ENCODE peak calls at places on chromosomes 3 and 15, in nine cellular contexts. W is psoas muscle, F is heart right ventricle, V is MM.1S, X is cardiac fibroblast, A is tibial artery, I is adrenal gland, U is stomach, H is fibroblast of the aortic adventitia. B is an unnamed sample.

GRCh38 chr3:161415506-161416231 is 44.4 kb upstream of the SPTSSB start:
- DNase-seq in I (no peak), F (no peak), A (no peak), U (peak), X (peak), W (no peak), H (peak), V (no peak), B (no peak)

GRCh38 chr3:139427283-139428060 is 38.0 kb upstream of the COPB2 start:
- DNase-seq in F (no peak), A (no peak), I (no peak), U (no peak), X (peak), H (peak), V (peak), W (no peak), B (peak)

GRCh38 chr3:15585111-15585844 is 16.1 kb downstream of the HACL1 start:
- DNase-seq in F (no peak), V (no peak), X (peak), U (peak), H (peak), W (no peak), I (no peak), A (no peak), B (no peak)

GRCh38 chr3:125116311-125117069 is 60.7 kb upstream of the HEG1 start:
- DNase-seq in F (no peak), W (no peak), V (no peak), A (no peak), I (peak), H (peak), X (peak), U (no peak), B (peak)

GRCh38 chr3:187017511-187018230 is 87.3 kb downstream of the ST6GAL1 start:
- DNase-seq in F (peak), X (peak), W (no peak), H (peak), I (no peak), V (no peak), A (peak), U (no peak), B (no peak)

GRCh38 chr3:17742837-17743659 is 617 bp upstream of the TBC1D5 start:
- DNase-seq in I (no peak), A (no peak), W (no peak), F (no peak), U (peak), X (no peak), V (no peak), H (peak), B (no peak)

GRCh38 chr15:85607141-85607806 is 187.5 kb downstream of the KLHL25 start:
- DNase-seq in A (no peak), X (no peak), W (no peak), V (no peak), I (no peak), F (no peak), U (no peak), H (no peak), B (no peak)

GRCh38 chr3:141660598-141660947 is 77.5 kb upstream of the RNF7 start:
- DNase-seq in U (no peak), F (no peak), I (no peak), X (no peak), A (no peak), H (no peak), V (no peak), W (no peak), B (no peak)

GRCh38 chr3:119681279-119681678 is 4.1 kb upstream of the COX17 start:
- DNase-seq in F (no peak), X (peak), U (no peak), V (peak), W (no peak), I (no peak), H (peak), A (no peak), B (peak)

GRCh38 chr3:86990171-86990733 is 697 bp downstream of the VGLL3 start:
- DNase-seq in F (no peak), V (peak), A (peak), U (peak), H (no peak), X (no peak), W (peak), I (no peak), B (no peak)

GRCh38 chr3:23999012-23999641 is 54.0 kb downstream of the NR1D2 start:
- DNase-seq in A (peak), I (peak), F (peak), V (peak), U (peak), H (peak), W (peak), X (peak), B (peak)

GRCh38 chr15:78932216-78932808 is 12.5 kb downstream of the CTSH start:
- DNase-seq in A (no peak), F (no peak), I (no peak), W (no peak), X (no peak), V (no peak), H (no peak), U (no peak), B (no peak)

GRCh38 chr15:72168131-72168825 is 29.3 kb downstream of the GRAMD2A start:
- DNase-seq in A (no peak), I (no peak), U (peak), X (peak), V (no peak), W (no peak), F (peak), H (no peak), B (no peak)

GRCh38 chr3:152279474-152279873 is 10.7 kb downstream of the MBNL1 start:
- DNase-seq in I (no peak), F (no peak), W (no peak), A (no peak), U (no peak), V (no peak), H (no peak), X (no peak), B (no peak)

GRCh38 chr3:175940881-175941280 is 1081.7 kb downstream of the NAALADL2 start:
- DNase-seq in V (peak), W (no peak), I (no peak), U (no peak), A (no peak), X (no peak), H (no peak), F (no peak), B (peak)

GRCh38 chr15:71239592-71240364 is 124.5 kb downstream of the THSD4 start:
- DNase-seq in U (no peak), F (no peak), H (no peak), X (no peak), W (no peak), V (no peak), A (no peak), I (no peak), B (no peak)

GRCh38 chr15:98647026-98647773 is 1.1 kb upstream of the IGF1R start:
- DNase-seq in W (peak), X (peak), A (peak), U (peak), V (peak), F (peak), H (peak), I (peak), B (peak)
- TF ChIP-seq CTCF in W (peak), X (peak), A (peak), U (no peak), V (no peak), F (peak), H (peak), I (peak), B (peak)

GRCh38 chr15:83446904-83447708 is at the start of gene SH3GL3:
- DNase-seq in U (peak), V (peak), A (peak), W (peak), F (peak), I (peak), H (peak), X (peak), B (peak)
- H3K4me3 ChIP-seq in U (peak), V (peak), A (peak), W (peak), F (peak), I (no peak), H (peak), X (peak), B (no peak)

GRCh38 chr3:13282986-13283876 is 136.9 kb downstream of the NUP210 start:
- DNase-seq in W (no peak), H (no peak), V (peak), I (no peak), X (no peak), F (peak), U (no peak), A (peak), B (no peak)
- TF ChIP-seq CTCF in W (peak), H (no peak), V (peak), I (peak), X (no peak), F (peak), U (no peak), A (no peak), B (no peak)

GRCh38 chr3:50608278-50608677 is 3.3 kb downstream of the CISH start:
- DNase-seq in I (no peak), X (no peak), A (no peak), F (no peak), U (no peak), V (no peak), H (no peak), W (no peak), B (no peak)

GRCh38 chr3:50605901-50606326 is 5.7 kb downstream of the CISH start:
- DNase-seq in X (no peak), H (no peak), A (no peak), F (peak), I (no peak), U (no peak), W (no peak), V (no peak), B (no peak)

GRCh38 chr3:50606596-50606995 is 5.0 kb downstream of the CISH start:
- DNase-seq in U (no peak), X (no peak), H (no peak), W (no peak), A (no peak), V (no peak), F (peak), I (no peak), B (no peak)

GRCh38 chr3:50609071-50609742 is 2.4 kb downstream of the CISH start:
- DNase-seq in U (no peak), A (no peak), X (no peak), H (no peak), V (no peak), W (no peak), I (no peak), F (no peak), B (no peak)

DNA sequence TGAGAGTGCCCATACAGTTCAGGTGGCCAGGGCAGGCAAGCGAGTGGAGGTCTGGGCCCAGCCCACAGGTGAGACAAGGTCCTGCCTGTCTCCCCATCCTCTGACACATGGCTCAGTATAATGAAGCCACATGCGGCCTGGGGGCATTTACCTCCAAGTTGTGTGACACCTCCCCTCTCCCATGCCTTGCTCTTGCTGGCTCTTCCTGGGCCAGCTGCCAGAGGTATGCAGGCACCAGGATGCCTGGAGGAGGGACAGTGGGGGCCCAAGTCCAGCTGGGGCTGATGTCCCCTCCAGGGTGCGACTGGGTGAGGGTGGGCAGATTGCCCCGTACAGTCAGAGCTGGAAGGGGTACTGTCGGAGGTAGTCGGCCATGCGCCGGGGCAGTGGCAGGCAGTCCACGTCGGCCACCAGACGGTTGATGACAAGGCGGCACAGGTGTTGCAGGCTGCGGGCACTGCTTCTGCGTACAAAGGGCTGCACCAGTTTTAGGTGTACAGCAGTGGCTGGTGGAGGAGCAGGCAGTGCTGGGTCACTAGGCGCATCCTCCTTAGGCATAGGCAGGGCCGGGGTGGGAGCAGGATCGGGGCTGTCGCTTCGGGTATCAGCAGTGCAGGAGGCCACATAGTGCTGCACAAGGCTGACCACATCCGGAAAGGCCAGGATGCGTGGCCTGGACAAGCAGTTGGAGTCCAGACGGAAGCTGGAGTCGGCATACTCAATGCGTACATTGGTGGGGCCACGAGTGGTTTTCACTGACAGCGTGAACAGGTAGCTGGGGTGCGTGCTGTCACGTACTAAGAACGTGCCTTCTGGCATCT is 4.1 kb downstream of the CISH start:
- DNase-seq in V (no peak), A (no peak), F (no peak), X (no peak), U (no peak), H (no peak), I (no peak), W (no peak), B (no peak)
- H3K4me3 ChIP-seq in V (no peak), A (no peak), F (no peak), X (no peak), U (peak), H (no peak), I (no peak), W (peak), B (no peak)

GRCh38 chr15:81106560-81106959 is 27.5 kb upstream of the CFAP161 start:
- DNase-seq in X (peak), A (no peak), V (peak), U (peak), I (peak), W (peak), H (peak), F (no peak), B (peak)

GRCh38 chr15:81107889-81108288 is 26.2 kb upstream of the CFAP161 start:
- DNase-seq in H (no peak), I (no peak), X (no peak), W (no peak), F (no peak), A (no peak), V (no peak), U (no peak), B (no peak)

GRCh38 chr15:81105521-81105920 is 28.5 kb upstream of the CFAP161 start:
- DNase-seq in F (no peak), A (no peak), U (no peak), X (no peak), V (no peak), H (no peak), W (no peak), I (no peak), B (no peak)

GRCh38 chr15:81111018-81111417 is 23.1 kb upstream of the CFAP161 start:
- DNase-seq in W (no peak), H (no peak), F (no peak), V (no peak), X (no peak), U (no peak), I (no peak), A (no peak), B (no peak)

DNA sequence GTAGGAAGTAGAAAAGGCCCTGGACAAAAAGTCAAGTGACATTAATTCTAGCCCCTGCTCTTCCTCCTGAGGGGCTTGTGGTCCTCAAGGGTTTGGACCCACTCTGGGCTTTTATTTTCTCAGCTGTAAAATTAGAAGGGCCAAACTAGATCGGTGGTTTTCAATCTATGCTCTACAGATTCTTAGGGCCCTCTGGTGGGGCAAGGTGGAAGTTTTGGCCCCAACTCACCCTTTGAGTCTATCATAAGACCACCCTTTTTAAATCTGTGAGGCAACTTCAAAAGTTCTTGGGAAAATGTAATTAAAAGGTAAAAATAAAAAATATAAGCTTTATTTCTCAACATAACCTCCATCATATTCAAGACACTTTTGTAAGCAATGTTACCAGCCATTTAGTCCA is 25.6 kb upstream of the CFAP161 start:
- DNase-seq in X (no peak), A (no peak), W (no peak), V (peak), U (no peak), F (no peak), I (no peak), H (no peak), B (peak)
- TF ChIP-seq CTCF in X (peak), A (no peak), W (peak), V (peak), U (no peak), F (peak), I (peak), H (peak), B (peak)

DNA sequence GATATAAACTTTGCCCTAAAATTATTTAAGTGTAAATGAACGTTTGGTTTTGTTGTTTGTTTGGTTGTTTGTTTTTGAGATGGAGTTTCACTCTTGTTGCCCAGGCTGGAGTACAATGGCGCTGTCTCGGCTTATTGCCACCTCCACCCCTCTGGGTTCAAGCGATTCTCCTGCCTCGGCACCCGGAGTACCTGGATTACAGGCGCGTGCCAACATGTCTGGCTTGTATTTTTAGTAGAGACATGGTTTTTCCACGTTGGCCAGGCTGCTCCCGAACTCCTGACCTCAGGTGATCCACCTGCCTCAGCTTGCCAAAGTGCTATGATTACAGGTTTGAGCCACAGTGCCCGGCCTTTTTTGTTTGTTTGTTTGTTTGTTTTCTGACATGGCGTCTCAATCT is 87.9 kb upstream of the CHD2 start:
- DNase-seq in V (no peak), F (no peak), U (no peak), H (no peak), I (peak), W (no peak), A (no peak), X (no peak), B (no peak)
- H3K4me3 ChIP-seq in V (no peak), F (peak), U (no peak), H (no peak), I (no peak), W (peak), A (no peak), X (no peak), B (no peak)

DNA sequence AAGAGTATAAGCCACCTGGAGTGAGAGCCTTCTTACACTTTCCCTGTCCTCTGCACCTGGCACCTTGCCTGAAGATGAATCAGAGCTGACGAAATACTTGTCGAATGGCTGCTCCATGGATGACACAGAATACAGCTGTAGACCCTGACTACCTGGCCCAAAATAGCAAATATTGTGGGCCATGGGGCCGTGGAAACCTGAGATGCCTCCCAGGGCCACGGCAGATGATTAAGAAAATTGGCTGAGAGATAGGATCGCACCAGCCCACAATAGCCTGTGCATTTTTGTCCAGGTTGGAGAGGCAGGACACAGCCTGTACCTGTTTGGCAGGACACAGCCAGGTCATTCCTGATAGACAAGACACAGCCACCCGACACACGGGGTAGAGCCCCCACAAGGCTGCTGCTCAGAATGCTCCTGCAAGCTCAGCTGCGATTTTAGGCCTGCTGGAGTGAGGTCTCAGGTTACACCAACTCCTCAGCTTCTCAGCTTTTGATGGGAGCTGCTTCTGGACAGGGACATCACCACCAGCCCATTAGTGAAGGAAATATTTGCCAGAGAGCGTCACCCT is 22.9 kb upstream of the TPM1 start:
- DNase-seq in A (no peak), V (no peak), W (peak), I (peak), U (peak), F (no peak), H (peak), X (peak), B (no peak)
- TF ChIP-seq CTCF in A (no peak), V (no peak), W (no peak), I (no peak), U (no peak), F (no peak), H (no peak), X (no peak), B (no peak)

GRCh38 chr15:75622505-75622904 is 3.0 kb downstream of the SNUPN start:
- DNase-seq in X (no peak), F (no peak), H (no peak), I (no peak), V (no peak), W (no peak), U (no peak), A (no peak), B (no peak)

GRCh38 chr15:75620776-75621536 is 4.6 kb downstream of the SNUPN start:
- DNase-seq in W (peak), A (peak), F (peak), H (peak), V (no peak), U (peak), I (peak), X (peak), B (no peak)

GRCh38 chr15:75620043-75620775 is 5.3 kb downstream of the SNUPN start:
- DNase-seq in I (no peak), A (no peak), F (no peak), U (peak), X (peak), W (no peak), V (no peak), H (peak), B (no peak)

DNA sequence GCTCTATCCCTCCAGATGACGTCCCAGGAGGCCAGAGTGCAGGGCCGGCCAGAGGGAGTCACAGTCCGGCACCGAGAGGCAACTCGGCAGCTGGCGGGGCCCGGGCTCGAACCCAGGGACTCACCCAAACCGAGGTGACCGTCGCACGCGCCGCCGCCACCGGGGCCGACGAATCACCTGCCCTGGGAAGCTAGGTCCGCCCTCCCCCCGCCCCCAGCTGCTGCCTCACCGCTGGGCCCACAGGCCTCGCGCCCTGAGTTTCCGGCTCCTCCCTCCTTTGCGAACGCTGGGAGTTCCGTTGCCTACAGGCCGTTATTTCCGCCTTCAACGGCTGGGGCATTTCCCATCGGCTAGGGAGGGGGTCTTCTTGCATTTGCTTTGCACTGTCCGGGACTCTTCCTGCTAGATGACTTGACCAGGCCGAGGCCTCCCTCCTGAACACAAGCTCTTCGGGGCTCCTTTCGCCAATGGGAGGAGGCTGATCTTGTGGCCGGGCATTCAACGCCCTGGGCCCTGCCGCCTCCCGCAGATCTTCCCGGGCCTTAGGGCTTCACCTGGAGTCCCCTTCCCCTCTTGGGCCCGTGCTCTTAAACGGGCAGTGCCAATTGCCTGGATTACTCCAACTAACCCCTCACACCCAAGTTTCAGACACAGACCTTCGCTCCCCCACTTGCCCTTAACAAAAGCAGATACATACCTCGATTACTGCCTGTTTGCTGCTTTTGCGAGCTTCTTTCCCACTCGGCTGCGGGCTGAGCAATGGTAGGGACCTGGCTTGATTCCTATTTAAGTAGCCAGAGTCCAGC is at the start of gene SNUPN:
- DNase-seq in I (peak), H (peak), A (peak), U (peak), F (peak), X (peak), W (peak), V (peak), B (peak)
- H3K4me3 ChIP-seq in I (peak), H (peak), A (peak), U (peak), F (peak), X (peak), W (peak), V (peak), B (peak)

B was measured in GM12865.